ENCODE peak calls at places on chromosomes 3 and 15, in nine cellular contexts. U is GM04504; T is WTC11; D is ELF-1; J is activated effector memory CD4-positive, alpha-beta T cell treated with anti-CD3 and anti-CD28 coated beads, Interleukin-2, amount 50 U/mL, for 16 hours; Y is activated naive CD8-positive, alpha-beta T cell treated with anti-CD3 and anti-CD28 coated beads for 36 hours; G is stimulated activated CD8-positive, alpha-beta memory T cell treated with anti-CD3 and anti-CD28 coated beads, Interleukin-15, amount 100 ng/mL, for 1 hour; K is choroid plexus epithelial cell; Q is NCI-H1092. X is an unnamed sample.

GRCh38 chr3:55498520-55498919 is 11.4 kb upstream of the WNT5A start:
- DNase-seq in U (no peak), T (no peak), D (no peak), J (no peak), Y (no peak), G (no peak), K (no peak), Q (no peak), X (no peak)

GRCh38 chr3:43998841-43999805 is 242.6 kb upstream of the TOPAZ1 start:
- DNase-seq in U (no peak), T (peak; percentile 74), D (peak; percentile 82), J (no peak), Y (peak; percentile 24), G (no peak), K (peak; percentile 51), Q (peak; percentile 46), X (no peak)

GRCh38 chr15:75235760-75236729 is 22.1 kb upstream of the GOLGA6C start:
- DNase-seq in U (no peak), T (peak; percentile 10), D (no peak), J (peak; percentile 54), Y (no peak), G (no peak), K (no peak), Q (no peak), X (no peak)

GRCh38 chr15:57038496-57038895 is 120.1 kb downstream of the TCF12 start:
- DNase-seq in U (no peak), T (no peak), D (no peak), J (no peak), Y (no peak), G (no peak), K (no peak), Q (no peak), X (no peak)

GRCh38 chr3:72903004-72903403 is 15.2 kb downstream of the GXYLT2 start:
- DNase-seq in U (peak; percentile 67), T (no peak), D (no peak), J (no peak), Y (no peak), G (no peak), K (peak; percentile 91), Q (no peak), X (peak; percentile 91)

GRCh38 chr3:43344520-43344919 is 58.2 kb downstream of the SNRK start:
- DNase-seq in U (no peak), T (no peak), D (no peak), J (no peak), Y (no peak), G (no peak), K (no peak), Q (no peak), X (no peak)

GRCh38 chr3:46908294-46908985 is 30.9 kb downstream of the PTH1R start:
- DNase-seq in U (no peak), T (no peak), D (no peak), J (no peak), Y (no peak), G (no peak), K (peak; percentile 88), Q (no peak), X (peak; percentile 45)

GRCh38 chr3:21405671-21406667 is 345.0 kb downstream of the ZNF385D start:
- DNase-seq in U (no peak), T (no peak), D (no peak), J (no peak), Y (no peak), G (no peak), K (no peak), Q (no peak), X (no peak)

GRCh38 chr3:136858381-136858780 is 3.6 kb upstream of the NCK1 start:
- DNase-seq in U (no peak), T (no peak), D (no peak), J (no peak), Y (no peak), G (no peak), K (no peak), Q (no peak), X (no peak)

GRCh38 chr15:96626936-96627577 is 296.6 kb downstream of the NR2F2 start:
- DNase-seq in U (no peak), T (no peak), D (peak; percentile 9), J (no peak), Y (no peak), G (no peak), K (no peak), Q (no peak), X (no peak)

GRCh38 chr3:187368251-187368733 is at the start of gene RTP4:
- DNase-seq in U (peak; percentile 57), T (no peak), D (no peak), J (peak; percentile 68), Y (peak; percentile 33), G (peak; percentile 4), K (peak; percentile 80), Q (peak; percentile 44), X (peak; percentile 83)

GRCh38 chr3:69724722-69725435 is 14.4 kb upstream of the MITF start:
- DNase-seq in U (no peak), T (no peak), D (peak; percentile 14), J (no peak), Y (no peak), G (no peak), K (peak; percentile 74), Q (no peak), X (peak; percentile 62)

GRCh38 chr15:74134387-74135027 is 4.1 kb downstream of the ISLR2 start:
- DNase-seq in U (no peak), T (peak; percentile 84), D (peak; percentile 88), J (no peak), Y (peak; percentile 16), G (no peak), K (no peak), Q (no peak), X (peak; percentile 27)

GRCh38 chr15:73822998-73823397 is 50.4 kb upstream of the TBC1D21 start:
- DNase-seq in U (peak; percentile 10), T (peak; percentile 56), D (peak; percentile 18), J (no peak), Y (no peak), G (no peak), K (peak; percentile 57), Q (no peak), X (peak; percentile 38)

GRCh38 chr3:63976166-63976861 is 47.0 kb downstream of the PSMD6 start:
- DNase-seq in U (peak; percentile 90), T (no peak), D (no peak), J (no peak), Y (no peak), G (no peak), K (peak; percentile 98), Q (no peak), X (peak; percentile 91)

GRCh38 chr3:113228969-113229368 is 17.6 kb downstream of the BOC start:
- DNase-seq in U (no peak), T (no peak), D (peak; percentile 57), J (no peak), Y (no peak), G (no peak), K (no peak), Q (no peak), X (no peak)

GRCh38 chr3:16307832-16308531 is 43.0 kb downstream of the OXNAD1 start:
- DNase-seq in U (no peak), T (no peak), D (no peak), J (no peak), Y (no peak), G (no peak), K (no peak), Q (no peak), X (no peak)

GRCh38 chr3:66470285-66470684 is 30.5 kb downstream of the LRIG1 start:
- DNase-seq in U (no peak), T (no peak), D (no peak), J (no peak), Y (no peak), G (no peak), K (no peak), Q (no peak), X (no peak)

GRCh38 chr3:16728762-16729745 is 123.8 kb upstream of the DAZL start:
- DNase-seq in U (no peak), T (no peak), D (no peak), J (no peak), Y (no peak), G (no peak), K (peak; percentile 80), Q (no peak), X (peak; percentile 73)

GRCh38 chr3:145623349-145623748 is 537.6 kb downstream of the PLOD2 start:
- DNase-seq in U (no peak), T (no peak), D (no peak), J (no peak), Y (no peak), G (no peak), K (no peak), Q (no peak), X (no peak)

GRCh38 chr15:32994810-32995424 is 199.6 kb downstream of the FMN1 start:
- DNase-seq in U (no peak), T (no peak), D (no peak), J (no peak), Y (no peak), G (no peak), K (peak; percentile 83), Q (no peak), X (peak; percentile 47)